ENCODE peak calls at places on chromosomes 3 and 15, in eight cellular contexts. One of them, this sample, is unnamed.
A peak's percentile ranks its signal among the peaks of the same experiment; 100 is the strongest.

GRCh38 chr3:128591728-128592426 is 58.7 kb downstream of the RPN1 start:
- DNase-seq in heart right ventricle: no peak
- DNase-seq in A549: no peak
- DNase-seq in AG10803: no peak
- DNase-seq in fibroblast of the aortic adventitia: no peak
- DNase-seq in fibroblast of lung: no peak
- DNase-seq in cardiac fibroblast: no peak
- DNase-seq in choroid plexus epithelial cell: no peak
- DNase-seq in this sample: no peak

GRCh38 chr15:77998592-77998991 is 78.9 kb downstream of the TBC1D2B start:
- DNase-seq in heart right ventricle: no peak
- DNase-seq in A549: no peak
- DNase-seq in AG10803: no peak
- DNase-seq in fibroblast of the aortic adventitia: no peak
- DNase-seq in fibroblast of lung: no peak
- DNase-seq in cardiac fibroblast: no peak
- DNase-seq in choroid plexus epithelial cell: no peak
- DNase-seq in this sample: no peak

GRCh38 chr3:25344609-25345008 is 83.5 kb upstream of the RARB start:
- DNase-seq in heart right ventricle: no peak
- DNase-seq in A549: no peak
- DNase-seq in AG10803: no peak
- DNase-seq in fibroblast of the aortic adventitia: no peak
- DNase-seq in fibroblast of lung: no peak
- DNase-seq in cardiac fibroblast: no peak
- DNase-seq in choroid plexus epithelial cell: no peak
- DNase-seq in this sample: no peak

GRCh38 chr3:1251282-1252060 is 158.6 kb downstream of the CNTN6 start:
- DNase-seq in heart right ventricle: no peak
- DNase-seq in A549: no peak
- DNase-seq in AG10803: no peak
- DNase-seq in fibroblast of the aortic adventitia: peak; percentile 38
- DNase-seq in fibroblast of lung: peak; percentile 49
- DNase-seq in cardiac fibroblast: peak; percentile 16
- DNase-seq in choroid plexus epithelial cell: peak; percentile 4
- DNase-seq in this sample: peak; percentile 86

GRCh38 chr3:42489116-42489936 is 13.1 kb upstream of the VIPR1 start:
- DNase-seq in heart right ventricle: no peak
- DNase-seq in A549: no peak
- DNase-seq in AG10803: no peak
- DNase-seq in fibroblast of the aortic adventitia: no peak
- DNase-seq in fibroblast of lung: no peak
- DNase-seq in cardiac fibroblast: no peak
- DNase-seq in choroid plexus epithelial cell: no peak
- DNase-seq in this sample: no peak

GRCh38 chr15:75891895-75892294 is 11.8 kb upstream of the FBXO22 start:
- DNase-seq in heart right ventricle: no peak
- DNase-seq in A549: peak; percentile 27
- DNase-seq in AG10803: peak; percentile 81
- DNase-seq in fibroblast of the aortic adventitia: peak; percentile 83
- DNase-seq in fibroblast of lung: peak; percentile 92
- DNase-seq in cardiac fibroblast: peak; percentile 94
- DNase-seq in choroid plexus epithelial cell: peak; percentile 96
- DNase-seq in this sample: peak; percentile 90

GRCh38 chr3:63791974-63792373 is 27.1 kb upstream of the C3orf49 start:
- DNase-seq in heart right ventricle: no peak
- DNase-seq in A549: peak; percentile 10
- DNase-seq in AG10803: peak; percentile 89
- DNase-seq in fibroblast of the aortic adventitia: peak; percentile 77
- DNase-seq in fibroblast of lung: peak; percentile 54
- DNase-seq in cardiac fibroblast: peak; percentile 76
- DNase-seq in choroid plexus epithelial cell: peak; percentile 61
- DNase-seq in this sample: peak; percentile 80

GRCh38 chr3:151008699-151009098 is 36.2 kb upstream of the CLRN1 start:
- DNase-seq in heart right ventricle: no peak
- DNase-seq in A549: peak; percentile 33
- DNase-seq in AG10803: peak; percentile 65
- DNase-seq in fibroblast of the aortic adventitia: peak; percentile 80
- DNase-seq in fibroblast of lung: peak; percentile 55
- DNase-seq in cardiac fibroblast: peak; percentile 81
- DNase-seq in choroid plexus epithelial cell: peak; percentile 88
- DNase-seq in this sample: peak; percentile 70

GRCh38 chr3:14210281-14210670 is 31.7 kb downstream of the LSM3 start:
- DNase-seq in heart right ventricle: no peak
- DNase-seq in A549: no peak
- DNase-seq in AG10803: no peak
- DNase-seq in fibroblast of the aortic adventitia: no peak
- DNase-seq in fibroblast of lung: no peak
- DNase-seq in cardiac fibroblast: no peak
- DNase-seq in choroid plexus epithelial cell: peak; percentile 24
- DNase-seq in this sample: no peak

GRCh38 chr3:98560911-98561310 is 29.1 kb downstream of the GPR15 start:
- DNase-seq in heart right ventricle: no peak
- DNase-seq in A549: no peak
- DNase-seq in AG10803: no peak
- DNase-seq in fibroblast of the aortic adventitia: no peak
- DNase-seq in fibroblast of lung: no peak
- DNase-seq in cardiac fibroblast: no peak
- DNase-seq in choroid plexus epithelial cell: no peak
- DNase-seq in this sample: no peak

GRCh38 chr3:57544181-57545125 is at the start of gene DNAH12:
- DNase-seq in heart right ventricle: no peak
- DNase-seq in A549: no peak
- DNase-seq in AG10803: no peak
- DNase-seq in fibroblast of the aortic adventitia: peak; percentile 6
- DNase-seq in fibroblast of lung: peak; percentile 58
- DNase-seq in cardiac fibroblast: no peak
- DNase-seq in choroid plexus epithelial cell: peak; percentile 58
- DNase-seq in this sample: peak; percentile 17

GRCh38 chr3:21718161-21718765 is 32.7 kb downstream of the ZNF385D start:
- DNase-seq in heart right ventricle: no peak
- DNase-seq in A549: no peak
- DNase-seq in AG10803: peak; percentile 98
- DNase-seq in fibroblast of the aortic adventitia: peak; percentile 99
- DNase-seq in fibroblast of lung: peak; percentile 100
- DNase-seq in cardiac fibroblast: peak; percentile 99
- DNase-seq in choroid plexus epithelial cell: peak; percentile 86
- DNase-seq in this sample: peak; percentile 99

GRCh38 chr3:117811797-117812196 is 1102.2 kb downstream of the TUSC7 start:
- DNase-seq in heart right ventricle: no peak
- DNase-seq in A549: no peak
- DNase-seq in AG10803: no peak
- DNase-seq in fibroblast of the aortic adventitia: no peak
- DNase-seq in fibroblast of lung: no peak
- DNase-seq in cardiac fibroblast: no peak
- DNase-seq in choroid plexus epithelial cell: no peak
- DNase-seq in this sample: no peak

GRCh38 chr3:183491109-183491922 is 62.9 kb upstream of the MCF2L2 start:
- DNase-seq in heart right ventricle: no peak
- DNase-seq in A549: no peak
- DNase-seq in AG10803: no peak
- DNase-seq in fibroblast of the aortic adventitia: no peak
- DNase-seq in fibroblast of lung: no peak
- DNase-seq in cardiac fibroblast: no peak
- DNase-seq in choroid plexus epithelial cell: no peak
- DNase-seq in this sample: no peak

GRCh38 chr3:140910860-140911259 is 30.8 kb upstream of the SLC25A36 start:
- DNase-seq in heart right ventricle: no peak
- DNase-seq in A549: peak; percentile 12
- DNase-seq in AG10803: no peak
- DNase-seq in fibroblast of the aortic adventitia: peak; percentile 20
- DNase-seq in fibroblast of lung: no peak
- DNase-seq in cardiac fibroblast: peak; percentile 30
- DNase-seq in choroid plexus epithelial cell: peak; percentile 44
- DNase-seq in this sample: peak; percentile 26

GRCh38 chr3:146709969-146710368 is 104.8 kb upstream of the PLSCR5 start:
- DNase-seq in heart right ventricle: no peak
- DNase-seq in A549: no peak
- DNase-seq in AG10803: peak; percentile 6
- DNase-seq in fibroblast of the aortic adventitia: peak; percentile 22
- DNase-seq in fibroblast of lung: peak; percentile 1
- DNase-seq in cardiac fibroblast: peak; percentile 54
- DNase-seq in choroid plexus epithelial cell: peak; percentile 55
- DNase-seq in this sample: peak; percentile 28

DNA sequence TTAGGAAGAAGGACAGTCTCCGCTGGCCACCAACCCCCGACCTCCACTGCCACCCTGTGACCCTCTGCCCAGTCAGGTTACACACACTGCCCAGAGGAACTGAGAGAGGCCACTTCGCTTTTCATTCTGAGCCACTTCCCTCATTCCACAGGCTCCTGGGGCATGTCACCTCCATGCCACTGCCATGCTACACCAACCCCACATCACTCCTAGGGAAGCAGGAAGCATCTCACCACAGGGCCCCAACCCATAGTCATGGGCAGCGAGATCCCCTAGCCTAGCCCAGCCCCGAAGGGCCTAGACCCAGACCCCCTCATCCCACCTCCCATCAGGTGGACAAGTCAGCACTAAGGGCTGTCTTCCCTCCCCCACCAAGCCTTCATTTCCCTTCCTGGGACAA is 1.4 kb downstream of the PLCB2 start:
- DNase-seq in heart right ventricle: no peak
- DNase-seq in A549: no peak
- DNase-seq in AG10803: no peak
- DNase-seq in fibroblast of the aortic adventitia: no peak
- DNase-seq in fibroblast of lung: no peak
- DNase-seq in cardiac fibroblast: no peak
- DNase-seq in choroid plexus epithelial cell: no peak
- DNase-seq in this sample: no peak
- H3K4me3 ChIP-seq in heart right ventricle: peak overlapping the region; percentile 35
- H3K4me3 ChIP-seq in A549: no peak overlapping the region
- H3K4me3 ChIP-seq in AG10803: no peak overlapping the region
- H3K4me3 ChIP-seq in fibroblast of the aortic adventitia: no peak overlapping the region
- H3K4me3 ChIP-seq in fibroblast of lung: no peak overlapping the region
- H3K4me3 ChIP-seq in cardiac fibroblast: no peak overlapping the region
- H3K4me3 ChIP-seq in choroid plexus epithelial cell: no peak overlapping the region
- H3K4me3 ChIP-seq in this sample: no peak overlapping the region

GRCh38 chr15:45906230-45906629 is 271.4 kb downstream of the SQOR start:
- DNase-seq in heart right ventricle: no peak
- DNase-seq in A549: no peak
- DNase-seq in AG10803: no peak
- DNase-seq in fibroblast of the aortic adventitia: no peak
- DNase-seq in fibroblast of lung: no peak
- DNase-seq in cardiac fibroblast: no peak
- DNase-seq in choroid plexus epithelial cell: no peak
- DNase-seq in this sample: no peak

GRCh38 chr15:45914425-45914824 is 279.6 kb downstream of the SQOR start:
- DNase-seq in heart right ventricle: no peak
- DNase-seq in A549: no peak
- DNase-seq in AG10803: no peak
- DNase-seq in fibroblast of the aortic adventitia: no peak
- DNase-seq in fibroblast of lung: no peak
- DNase-seq in cardiac fibroblast: peak; percentile 5
- DNase-seq in choroid plexus epithelial cell: no peak
- DNase-seq in this sample: no peak

GRCh38 chr15:45913451-45913850 is 278.6 kb downstream of the SQOR start:
- DNase-seq in heart right ventricle: no peak
- DNase-seq in A549: no peak
- DNase-seq in AG10803: no peak
- DNase-seq in fibroblast of the aortic adventitia: no peak
- DNase-seq in fibroblast of lung: no peak
- DNase-seq in cardiac fibroblast: no peak
- DNase-seq in choroid plexus epithelial cell: no peak
- DNase-seq in this sample: no peak

GRCh38 chr15:45910671-45911070 is 275.8 kb downstream of the SQOR start:
- DNase-seq in heart right ventricle: no peak
- DNase-seq in A549: no peak
- DNase-seq in AG10803: no peak
- DNase-seq in fibroblast of the aortic adventitia: no peak
- DNase-seq in fibroblast of lung: no peak
- DNase-seq in cardiac fibroblast: no peak
- DNase-seq in choroid plexus epithelial cell: no peak
- DNase-seq in this sample: no peak
- TF ChIP-seq CTCF in heart right ventricle: no peak
- TF ChIP-seq CTCF in A549: no peak
- TF ChIP-seq CTCF in AG10803: no peak
- TF ChIP-seq CTCF in fibroblast of the aortic adventitia: no peak
- TF ChIP-seq CTCF in fibroblast of lung: no peak
- TF ChIP-seq CTCF in cardiac fibroblast: no peak
- TF ChIP-seq CTCF in choroid plexus epithelial cell: no peak
- TF ChIP-seq CTCF in this sample: no peak

DNA sequence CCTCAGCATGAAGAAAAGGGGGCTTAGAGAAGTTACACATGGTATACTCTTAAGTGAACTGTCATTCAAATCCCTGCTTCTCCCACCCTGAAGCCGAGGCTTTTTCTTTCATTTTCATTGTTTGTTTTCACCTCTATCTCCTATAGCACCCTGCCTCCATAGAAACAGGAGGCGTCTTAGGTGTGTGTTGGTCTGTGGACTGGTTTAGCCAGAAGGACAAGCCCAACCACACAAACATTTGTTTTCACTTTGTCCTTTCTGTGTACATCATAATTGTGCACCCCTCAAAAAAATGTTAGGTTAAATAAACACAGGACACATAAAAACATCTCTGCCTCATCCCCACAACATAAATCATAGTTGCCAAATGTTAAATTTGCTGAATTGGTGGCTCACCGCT is 73.3 kb upstream of the UBE2E2 start:
- DNase-seq in heart right ventricle: no peak
- DNase-seq in A549: no peak
- DNase-seq in AG10803: peak; percentile 38
- DNase-seq in fibroblast of the aortic adventitia: no peak
- DNase-seq in fibroblast of lung: no peak
- DNase-seq in cardiac fibroblast: no peak
- DNase-seq in choroid plexus epithelial cell: peak; percentile 55
- DNase-seq in this sample: peak; percentile 71
- H3K4me3 ChIP-seq in heart right ventricle: no peak overlapping the region
- H3K4me3 ChIP-seq in A549: no peak overlapping the region
- H3K4me3 ChIP-seq in AG10803: peak overlapping the region; percentile 43
- H3K4me3 ChIP-seq in fibroblast of the aortic adventitia: no peak overlapping the region
- H3K4me3 ChIP-seq in fibroblast of lung: no peak overlapping the region
- H3K4me3 ChIP-seq in cardiac fibroblast: no peak overlapping the region
- H3K4me3 ChIP-seq in choroid plexus epithelial cell: peak overlapping the region; percentile 35
- H3K4me3 ChIP-seq in this sample: peak overlapping the region; percentile 28

DNA sequence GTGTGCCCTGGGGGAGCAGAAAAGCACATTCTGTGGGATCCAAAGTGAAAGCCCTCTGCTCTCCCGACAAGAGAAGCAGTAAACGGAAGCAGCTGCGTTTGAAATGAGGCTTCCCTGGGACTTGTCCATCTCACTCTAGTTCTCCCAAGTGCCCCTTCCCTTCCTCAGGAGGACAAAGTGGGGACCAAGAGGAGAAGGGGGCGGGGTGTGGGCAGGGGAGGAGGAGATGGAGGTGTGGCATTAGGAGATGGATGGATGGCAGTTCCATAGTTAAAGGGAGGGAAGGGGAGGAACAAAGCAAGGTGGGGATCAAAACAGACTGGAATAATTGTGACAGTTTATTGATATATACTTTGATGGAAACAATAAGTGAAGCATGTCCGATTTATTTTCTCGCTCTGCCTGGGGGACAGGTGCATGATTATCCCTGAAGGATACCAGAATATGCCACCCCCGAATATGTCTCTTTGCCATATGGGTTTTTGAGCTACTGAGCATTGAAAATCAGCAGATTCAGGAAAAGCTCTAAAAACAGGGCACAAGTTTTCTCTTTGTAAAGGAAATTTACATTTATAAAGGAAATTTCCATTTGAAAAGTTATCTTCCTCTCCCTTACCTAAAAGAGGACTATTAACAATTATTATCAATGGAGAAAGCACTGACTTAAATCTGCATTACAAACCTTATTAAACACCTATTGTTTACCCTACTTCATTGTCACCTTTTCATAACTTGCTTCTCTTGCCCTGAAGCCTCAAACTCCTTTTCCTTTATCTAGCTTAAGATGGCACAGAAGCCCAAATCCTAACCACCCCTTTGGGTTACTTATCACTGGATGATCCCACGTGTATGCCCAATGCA is 58.9 kb upstream of the DAZL start:
- DNase-seq in heart right ventricle: no peak
- DNase-seq in A549: no peak
- DNase-seq in AG10803: peak; percentile 1
- DNase-seq in fibroblast of the aortic adventitia: no peak
- DNase-seq in fibroblast of lung: no peak
- DNase-seq in cardiac fibroblast: no peak
- DNase-seq in choroid plexus epithelial cell: peak; percentile 1
- DNase-seq in this sample: no peak
- TF ChIP-seq CTCF in heart right ventricle: no peak
- TF ChIP-seq CTCF in A549: no peak
- TF ChIP-seq CTCF in AG10803: no peak
- TF ChIP-seq CTCF in fibroblast of the aortic adventitia: no peak
- TF ChIP-seq CTCF in fibroblast of lung: no peak
- TF ChIP-seq CTCF in cardiac fibroblast: no peak
- TF ChIP-seq CTCF in choroid plexus epithelial cell: no peak
- TF ChIP-seq CTCF in this sample: no peak